ENCODE peak calls at places on chromosomes 2 and 18, in four cellular contexts. E is SJSA1; B is CD4-positive, CD25-positive, alpha-beta regulatory T cell; V is dorsolateral prefrontal cortex. N is an unnamed sample. For H3K27me3, the result is how much of the 10 kb centered on the place peaks cover.

GRCh38 chr18:76482971-76483691 is 11.9 kb downstream of the ZNF516 start:
- DNase-seq in E (no peak), B (no peak), V (no peak), N (no peak)

GRCh38 chr2:206068207-206068606 is 17.8 kb downstream of the INO80D start:
- DNase-seq in E (no peak), B (no peak), V (no peak), N (no peak)

GRCh38 chr18:59001166-59001565 is 136.5 kb downstream of the ZNF532 start:
- DNase-seq in E (no peak), B (no peak), V (no peak), N (no peak)

GRCh38 chr2:220227272-220227920 is 600.0 kb downstream of the SLC4A3 start:
- DNase-seq in E (no peak), B (no peak), V (no peak), N (no peak)

GRCh38 chr2:219897456-219897855 is 270.0 kb downstream of the SLC4A3 start:
- DNase-seq in E (no peak), B (no peak), V (no peak), N (no peak)

GRCh38 chr2:64311948-64312621 is 141.9 kb upstream of the LGALSL start:
- DNase-seq in E (peak), B (no peak), V (peak), N (no peak)

GRCh38 chr2:51638811-51639210 is 606.9 kb upstream of the NRXN1 start:
- DNase-seq in E (no peak), B (no peak), V (no peak), N (no peak)

GRCh38 chr2:9273496-9273895 is 66.9 kb downstream of the ASAP2 start:
- DNase-seq in E (no peak), B (no peak), V (no peak), N (no peak)

GRCh38 chr2:149200109-149200520 is 130.3 kb upstream of the LYPD6 start:
- DNase-seq in E (no peak), B (no peak), V (no peak), N (no peak)

GRCh38 chr2:238850096-238850495 is 2.2 kb downstream of the TWIST2 start:
- DNase-seq in E (no peak), B (no peak), V (no peak), N (no peak)

GRCh38 chr2:96931966-96932365 is 54.4 kb downstream of the FAM178B start:
- DNase-seq in E (no peak), B (no peak), V (no peak), N (no peak)

GRCh38 chr2:208142255-208142924 is 3.6 kb downstream of the CRYGB start:
- DNase-seq in E (no peak), B (no peak), V (no peak), N (no peak)

GRCh38 chr2:96260404-96261260 is 5.2 kb downstream of the TMEM127 start:
- DNase-seq in E (peak), B (no peak), V (no peak), N (no peak)

GRCh38 chr2:25405871-25406270 is 64.1 kb upstream of the DNMT3A start:
- DNase-seq in E (no peak), B (no peak), V (no peak), N (no peak)

GRCh38 chr2:82001614-82002013 is 1697.1 kb upstream of the LRRTM1 start:
- DNase-seq in E (no peak), B (no peak), V (no peak), N (no peak)

GRCh38 chr2:57965961-57966360 is 80.6 kb upstream of the VRK2 start:
- DNase-seq in E (no peak), B (no peak), V (no peak), N (no peak)

GRCh38 chr2:170712653-170713279 is 2.4 kb upstream of the SP5 start:
- DNase-seq in E (no peak), B (no peak), V (no peak), N (no peak)

GRCh38 chr18:702957-703659 is 9.3 kb downstream of the ENOSF1 start:
- DNase-seq in E (peak), B (no peak), V (no peak), N (no peak)

GRCh38 chr2:231708773-231709635 is 679 bp downstream of the PTMA start:
- DNase-seq in E (peak), B (peak), V (peak), N (no peak)

GRCh38 chr2:119694994-119695521 is 16.1 kb downstream of the TMEM177 start:
- DNase-seq in E (no peak), B (no peak), V (no peak), N (no peak)

GRCh38 chr2:236745420-236746210 is 176.0 kb downstream of the ACKR3 start:
- DNase-seq in E (peak), B (no peak), V (no peak), N (no peak)

DNA sequence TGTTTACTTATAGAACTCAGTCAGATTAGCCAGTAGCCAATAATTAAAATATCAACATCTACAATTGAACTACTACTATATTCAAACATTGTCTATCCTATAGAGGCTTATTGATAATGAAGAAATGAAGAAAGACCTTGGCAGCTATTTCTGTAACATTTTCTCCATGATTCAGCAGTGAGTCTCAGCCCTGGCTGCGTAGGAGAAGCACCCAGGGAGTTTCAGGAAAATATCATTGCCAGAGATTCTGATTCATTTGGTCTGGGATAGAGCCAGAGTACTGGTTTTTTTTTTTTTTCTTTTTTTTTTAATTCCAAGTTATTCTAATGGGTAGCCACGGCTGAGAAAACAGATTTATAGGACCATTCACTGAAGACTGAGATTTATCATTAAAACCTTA is 404.8 kb downstream of the TXNL1 start:
- DNase-seq in E (no peak), B (no peak), V (no peak), N (no peak)
- H3K27ac ChIP-seq in E (no peak), B (no peak), V (no peak), N (no peak)

GRCh38 chr2:86700705-86701104 is 19.4 kb upstream of the RMND5A start:
- DNase-seq in E (no peak), B (no peak), V (no peak), N (no peak)

GRCh38 chr2:86706935-86707334 is 13.2 kb upstream of the RMND5A start:
- DNase-seq in E (no peak), B (no peak), V (no peak), N (no peak)

GRCh38 chr2:86706220-86706619 is 13.9 kb upstream of the RMND5A start:
- DNase-seq in E (no peak), B (no peak), V (no peak), N (no peak)

GRCh38 chr2:86703704-86704370 is 16.3 kb upstream of the RMND5A start:
- DNase-seq in E (peak), B (no peak), V (peak), N (no peak)

DNA sequence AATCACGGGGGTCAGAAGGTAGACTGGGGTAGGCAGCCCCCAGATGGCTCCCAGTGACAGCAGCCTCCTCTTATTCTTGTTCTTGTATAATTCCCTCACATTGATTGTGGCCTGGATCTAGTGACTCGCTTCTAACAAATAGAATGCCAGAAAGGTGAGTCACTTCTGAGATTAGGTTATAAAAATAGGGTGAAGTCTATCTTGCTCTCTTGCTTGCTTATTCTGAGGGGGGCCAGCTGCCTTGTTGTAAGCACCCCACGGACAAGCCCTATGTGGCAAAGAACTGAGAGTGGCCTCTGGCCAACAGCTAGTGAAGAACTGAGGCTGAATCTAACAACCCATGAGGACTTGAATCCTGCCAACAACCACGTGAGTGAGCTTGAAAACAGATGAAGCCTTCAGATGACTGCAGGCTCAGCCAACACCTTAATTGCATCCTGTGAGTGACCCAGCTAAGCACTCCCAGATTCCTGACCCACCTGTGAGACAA is 15.6 kb upstream of the RMND5A start:
- DNase-seq in E (peak), B (no peak), V (no peak), N (no peak)
- H3K27me3 ChIP-seq in E (under half), B (under half), V (under half), N (under half)

DNA sequence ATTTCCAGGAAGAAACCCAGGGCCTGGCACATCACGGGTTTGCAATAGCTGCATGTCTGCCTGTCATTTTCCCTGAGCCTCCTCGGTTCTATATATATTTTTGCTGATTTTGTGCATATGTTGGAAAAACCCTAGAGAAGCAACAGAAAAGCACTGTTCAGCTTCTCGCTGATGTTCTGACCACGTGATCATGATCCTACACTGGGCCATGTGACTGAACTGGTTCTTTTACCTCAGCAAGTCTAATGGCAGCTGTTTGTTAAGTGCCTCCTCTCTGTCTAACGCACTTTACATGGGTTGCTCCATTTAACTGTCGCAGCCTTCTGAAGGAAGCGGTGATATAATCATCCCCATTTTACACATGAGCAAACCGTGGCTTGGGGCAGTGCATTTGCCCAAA is 71.2 kb downstream of the CMPK2 start:
- DNase-seq in E (no peak), B (no peak), V (no peak), N (no peak)
- H3K27ac ChIP-seq in E (no peak), B (no peak), V (no peak), N (no peak)

GRCh38 chr2:70503896-70504295 is 49.7 kb downstream of the TGFA start:
- DNase-seq in E (no peak), B (no peak), V (no peak), N (no peak)
- H3K27me3 ChIP-seq in E (under half), B (under half), V (under half), N (under half)

GRCh38 chr2:224946911-224947310 is 95.4 kb downstream of the DOCK10 start:
- DNase-seq in E (no peak), B (no peak), V (no peak), N (no peak)

GRCh38 chr2:224948005-224948404 is 94.3 kb downstream of the DOCK10 start:
- DNase-seq in E (no peak), B (no peak), V (no peak), N (no peak)

GRCh38 chr2:224951723-224952481 is 90.4 kb downstream of the DOCK10 start:
- DNase-seq in E (no peak), B (no peak), V (no peak), N (no peak)

GRCh38 chr2:224947566-224947965 is 94.7 kb downstream of the DOCK10 start:
- DNase-seq in E (no peak), B (no peak), V (no peak), N (no peak)

GRCh38 chr2:224948859-224949258 is 93.4 kb downstream of the DOCK10 start:
- DNase-seq in E (no peak), B (no peak), V (no peak), N (no peak)
- H3K27ac ChIP-seq in E (no peak), B (peak), V (no peak), N (no peak)

DNA sequence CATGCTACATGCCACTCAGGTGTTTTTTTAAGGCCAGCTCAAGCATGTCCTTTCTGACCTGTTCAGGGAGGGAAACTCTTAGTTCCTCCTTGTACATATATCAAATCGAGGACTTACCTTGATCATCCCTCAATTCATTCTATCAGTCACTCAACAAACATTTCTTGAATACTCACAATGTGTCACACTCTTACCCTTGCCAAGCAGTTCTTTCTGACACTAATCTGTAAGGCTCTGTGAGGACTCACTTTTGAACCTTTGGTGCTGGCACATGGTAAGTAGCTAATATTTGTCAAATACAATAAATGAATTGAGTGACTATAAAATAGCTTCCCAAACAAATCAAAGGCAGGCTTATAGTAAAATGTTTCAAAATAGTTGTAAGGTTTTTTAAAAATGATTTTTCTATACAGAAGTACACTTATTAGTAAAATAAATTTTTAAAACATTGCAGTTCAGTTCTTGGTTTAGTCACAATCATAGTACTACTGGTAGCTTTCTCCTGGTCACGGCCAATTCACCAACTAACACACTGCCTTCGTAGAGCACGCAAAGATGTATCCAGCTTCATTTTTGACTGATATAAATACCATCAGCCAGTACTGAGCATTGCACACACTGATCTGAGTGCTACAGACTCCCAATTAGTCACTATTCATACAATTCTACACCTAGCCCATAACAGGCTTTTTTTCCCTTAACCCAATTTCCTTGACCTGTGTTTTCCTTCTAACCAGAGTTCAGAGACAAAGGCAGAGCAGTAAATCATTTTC is 50.9 kb downstream of the ZEB2 start:
- DNase-seq in E (no peak), B (no peak), V (no peak), N (no peak)
- H3K27me3 ChIP-seq in E (under half), B (under half), V (under half), N (under half)

GRCh38 chr2:3196716-3197115 is 180.9 kb downstream of the EIPR1 start:
- DNase-seq in E (no peak), B (no peak), V (no peak), N (no peak)

GRCh38 chr2:3197308-3197707 is 180.3 kb downstream of the EIPR1 start:
- DNase-seq in E (no peak), B (no peak), V (no peak), N (no peak)

GRCh38 chr2:3194828-3195227 is 182.8 kb downstream of the EIPR1 start:
- DNase-seq in E (no peak), B (no peak), V (no peak), N (no peak)

GRCh38 chr2:3198119-3198518 is 179.5 kb downstream of the EIPR1 start:
- DNase-seq in E (no peak), B (no peak), V (peak), N (peak)

GRCh38 chr2:3195865-3196504 is 181.6 kb downstream of the EIPR1 start:
- DNase-seq in E (no peak), B (no peak), V (no peak), N (no peak)
- H3K27ac ChIP-seq in E (no peak), B (no peak), V (peak), N (no peak)